ENCODE peak calls at places on chromosomes 4 and X, in nine cellular contexts. P, Y, E, B, C, L, W, N and S are unnamed samples.
A peak's percentile ranks its signal among the peaks of the same experiment; 100 is the strongest.

GRCh38 chrX:13110427-13111324 is 66.3 kb upstream of the FAM9C start:
- DNase-seq in P (no peak), Y (peak; percentile 91), E (peak; percentile 96), B (no peak), C (peak; percentile 97), L (peak; percentile 68), W (no peak), N (peak; percentile 92), S (peak; percentile 6)

GRCh38 chrX:1606476-1606875 is 8.4 kb upstream of the ASMT start:
- DNase-seq in P (no peak), Y (no peak), E (no peak), B (no peak), C (no peak), L (no peak), W (no peak), N (no peak), S (no peak)

GRCh38 chrX:49227726-49228125 is 5.4 kb downstream of the CACNA1F start:
- DNase-seq in P (no peak), Y (no peak), E (no peak), B (no peak), C (no peak), L (no peak), W (no peak), N (no peak), S (no peak)

GRCh38 chr4:184649971-184650855 is 675 bp downstream of the PRIMPOL start:
- DNase-seq in P (no peak), Y (peak; percentile 14), E (peak; percentile 43), B (no peak), C (peak; percentile 58), L (peak; percentile 57), W (no peak), N (no peak), S (peak; percentile 17)

GRCh38 chr4:80213117-80213815 is 16.0 kb downstream of the PRDM8 start:
- DNase-seq in P (no peak), Y (no peak), E (no peak), B (no peak), C (peak; percentile 68), L (no peak), W (no peak), N (no peak), S (no peak)

GRCh38 chr4:112170451-112170993 is 25.3 kb downstream of the FAM241A start:
- DNase-seq in P (no peak), Y (peak; percentile 78), E (peak; percentile 88), B (peak; percentile 36), C (peak; percentile 92), L (peak; percentile 79), W (no peak), N (peak; percentile 80), S (no peak)

GRCh38 chr4:65559270-65559669 is 111.0 kb downstream of the EPHA5 start:
- DNase-seq in P (no peak), Y (no peak), E (no peak), B (no peak), C (no peak), L (no peak), W (no peak), N (no peak), S (no peak)

GRCh38 chrX:54171527-54171926 is 11.5 kb downstream of the FAM120C start:
- DNase-seq in P (no peak), Y (no peak), E (peak; percentile 53), B (no peak), C (no peak), L (no peak), W (no peak), N (peak; percentile 39), S (no peak)

GRCh38 chrX:87403551-87403950 is 114.1 kb upstream of the KLHL4 start:
- DNase-seq in P (no peak), Y (no peak), E (no peak), B (no peak), C (no peak), L (no peak), W (no peak), N (no peak), S (no peak)

GRCh38 chrX:2242326-2242725 is 258.4 kb downstream of the DHRSX start:
- DNase-seq in P (no peak), Y (no peak), E (no peak), B (no peak), C (no peak), L (no peak), W (no peak), N (no peak), S (no peak)

GRCh38 chrX:4547218-4547836 is 833.9 kb upstream of the PRKX start:
- DNase-seq in P (no peak), Y (peak; percentile 77), E (peak; percentile 45), B (no peak), C (peak; percentile 43), L (peak; percentile 51), W (no peak), N (peak; percentile 13), S (peak; percentile 3)

DNA sequence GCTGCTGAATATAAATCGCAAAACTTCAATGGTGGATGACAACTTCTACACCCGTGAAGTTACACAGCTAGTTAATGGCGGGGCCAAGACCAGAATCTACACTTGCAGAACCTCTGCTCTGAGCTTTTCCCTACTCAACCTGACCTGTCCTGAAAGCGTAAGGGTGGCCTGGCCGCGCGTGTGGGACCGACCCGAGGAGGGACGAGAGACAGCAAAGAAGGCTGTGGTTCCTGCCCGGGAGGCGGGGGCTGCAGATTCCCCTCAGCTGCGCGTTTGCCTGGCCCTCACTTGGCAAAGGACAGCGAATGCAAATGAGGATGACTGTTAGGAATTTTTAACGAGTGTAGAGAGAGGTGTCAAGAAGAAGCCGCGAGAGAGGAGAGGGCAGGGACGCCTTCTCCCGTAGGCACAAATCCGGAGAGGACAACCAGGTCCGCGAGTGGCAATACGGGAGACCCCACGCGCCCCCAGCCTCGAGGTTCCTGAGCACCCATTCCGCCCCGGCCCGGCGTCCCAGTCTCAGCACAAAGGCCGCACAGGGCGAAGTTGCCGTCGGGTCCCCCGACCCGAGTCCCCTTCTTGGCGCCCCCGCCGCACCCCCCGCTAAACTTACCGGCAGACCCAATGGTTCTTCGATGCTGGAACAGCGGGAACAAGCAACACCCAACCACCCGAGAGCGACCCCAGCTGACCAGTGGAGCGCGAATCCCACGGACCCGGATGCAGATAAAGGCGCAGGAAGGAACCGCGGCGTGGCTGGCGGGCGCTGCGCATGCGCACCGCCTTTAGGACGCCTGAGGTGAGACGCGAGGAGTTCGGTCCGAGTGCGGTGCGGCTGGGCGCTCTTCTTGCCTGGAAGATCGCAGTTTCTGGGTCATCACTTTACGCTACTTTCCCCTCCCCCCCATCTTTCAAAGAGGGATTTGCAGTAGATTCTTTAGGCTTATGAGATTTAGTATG is at the start of gene GNPDA2:
- DNase-seq in P (peak; percentile 95), Y (peak; percentile 85), E (peak; percentile 93), B (peak; percentile 79), C (peak; percentile 92), L (peak; percentile 87), W (peak; percentile 70), N (peak; percentile 52), S (peak; percentile 84)
- TF ChIP-seq CTCF in P (peak; percentile 22), Y (peak; percentile 24), E (peak; percentile 9), B (no peak), C (peak; percentile 39), L (no peak), W (no peak), N (peak; percentile 24), S (peak; percentile 30)

GRCh38 chr4:152321408-152321807 is 214.5 kb downstream of the FBXW7 start:
- DNase-seq in P (no peak), Y (no peak), E (no peak), B (no peak), C (no peak), L (no peak), W (no peak), N (no peak), S (no peak)

GRCh38 chr4:152316969-152317368 is 218.9 kb downstream of the FBXW7 start:
- DNase-seq in P (no peak), Y (no peak), E (peak; percentile 8), B (peak; percentile 23), C (peak; percentile 46), L (no peak), W (no peak), N (no peak), S (no peak)

GRCh38 chr4:152325831-152326230 is 210.1 kb downstream of the FBXW7 start:
- DNase-seq in P (no peak), Y (peak; percentile 32), E (no peak), B (no peak), C (no peak), L (no peak), W (no peak), N (no peak), S (no peak)

GRCh38 chr4:152323221-152323620 is 212.7 kb downstream of the FBXW7 start:
- DNase-seq in P (no peak), Y (no peak), E (no peak), B (no peak), C (no peak), L (no peak), W (no peak), N (no peak), S (no peak)

GRCh38 chr4:152321923-152322322 is 214.0 kb downstream of the FBXW7 start:
- DNase-seq in P (no peak), Y (no peak), E (no peak), B (no peak), C (no peak), L (no peak), W (no peak), N (no peak), S (no peak)
- TF ChIP-seq CTCF in P (no peak), Y (no peak), E (no peak), B (peak; percentile 5), C (no peak), L (no peak), W (no peak), N (no peak), S (no peak)

GRCh38 chrX:131709553-131709952 is 165.7 kb downstream of the OR13H1 start:
- DNase-seq in P (no peak), Y (no peak), E (no peak), B (no peak), C (no peak), L (no peak), W (no peak), N (no peak), S (no peak)

DNA sequence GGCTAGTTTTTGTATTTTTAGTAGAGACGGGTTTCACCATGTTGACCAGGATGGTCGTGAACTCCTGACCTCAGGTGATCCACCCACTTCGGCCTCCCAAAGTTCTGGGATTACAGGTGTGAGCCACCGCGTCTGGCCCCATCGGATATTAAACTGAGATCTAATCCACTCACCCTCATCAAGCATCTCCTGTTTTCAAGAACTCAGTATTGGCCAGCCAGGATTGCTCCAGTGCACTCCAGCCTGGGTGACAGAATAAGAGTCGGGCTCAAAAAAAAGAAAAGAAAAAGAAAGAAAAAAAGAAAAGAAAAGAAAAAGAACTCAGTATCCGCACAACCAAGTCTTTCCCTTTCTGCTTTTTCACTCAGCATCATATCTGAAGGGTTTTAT is 167.6 kb downstream of the OR13H1 start:
- DNase-seq in P (no peak), Y (no peak), E (no peak), B (no peak), C (no peak), L (no peak), W (no peak), N (no peak), S (no peak)
- TF ChIP-seq CTCF in P (no peak), Y (no peak), E (no peak), B (no peak), C (no peak), L (no peak), W (no peak), N (no peak), S (no peak)

GRCh38 chrX:106862972-106863688 is 40.0 kb downstream of the RIPPLY1 start:
- DNase-seq in P (no peak), Y (peak; percentile 61), E (peak; percentile 10), B (no peak), C (peak; percentile 23), L (peak; percentile 17), W (peak; percentile 15), N (no peak), S (no peak)
- TF ChIP-seq CTCF in P (peak; percentile 13), Y (peak; percentile 67), E (peak; percentile 42), B (peak; percentile 17), C (peak; percentile 61), L (peak; percentile 56), W (peak; percentile 13), N (peak; percentile 55), S (no peak)

GRCh38 chrX:68719904-68720614 is 72.6 kb downstream of the STARD8 start:
- DNase-seq in P (no peak), Y (peak; percentile 4), E (no peak), B (no peak), C (peak; percentile 32), L (peak; percentile 25), W (no peak), N (no peak), S (peak; percentile 7)
- TF ChIP-seq CTCF in P (no peak), Y (peak; percentile 39), E (peak; percentile 24), B (peak; percentile 28), C (peak; percentile 56), L (peak; percentile 34), W (no peak), N (peak; percentile 41), S (no peak)